ENCODE peak calls at places on chromosomes 11 and 22, in ten cellular contexts. T, J, O, Y, I, K, Z, P, U and E are unnamed samples.

GRCh38 chr11:73194034-73194507 is 24.0 kb upstream of the P2RY2 start:
- DNase-seq in O (no peak), K (no peak), U (peak), Z (no peak), J (no peak), P (no peak), Y (no peak), T (peak), I (no peak), E (no peak)

GRCh38 chr11:118609380-118610219 is 2.2 kb downstream of the PHLDB1 start:
- DNase-seq in K (peak), Y (peak), I (no peak), O (no peak), P (no peak), Z (no peak), T (peak), U (no peak), J (peak), E (no peak)

GRCh38 chr22:17491090-17491489 is 72.2 kb upstream of the SLC25A18 start:
- DNase-seq in Y (no peak), I (no peak), T (peak), J (no peak), P (no peak), K (no peak), U (no peak), O (no peak), Z (no peak), E (no peak)

GRCh38 chr11:125457814-125458343 is 38.2 kb downstream of the FEZ1 start:
- DNase-seq in P (no peak), I (peak), U (no peak), J (no peak), K (peak), Z (peak), Y (peak), O (peak), T (no peak), E (no peak)

GRCh38 chr11:43557553-43558031 is 122.9 kb upstream of the HSD17B12 start:
- DNase-seq in U (no peak), T (peak), Y (peak), I (no peak), J (no peak), O (no peak), P (no peak), K (no peak), Z (no peak), E (no peak)

GRCh38 chr22:33894515-33894914 is 25.8 kb downstream of the LARGE1 start:
- DNase-seq in P (no peak), Z (no peak), Y (no peak), J (no peak), I (no peak), K (no peak), U (peak), O (no peak), T (no peak), E (no peak)

GRCh38 chr11:102317768-102318103 is 452 bp downstream of the BIRC3 start:
- DNase-seq in J (no peak), Y (no peak), P (no peak), O (no peak), I (no peak), Z (no peak), U (no peak), T (no peak), K (no peak), E (no peak)

GRCh38 chr11:1637628-1638027 is 8.1 kb downstream of the KRTAP5-5 start:
- DNase-seq in Y (no peak), Z (no peak), O (no peak), U (no peak), J (no peak), P (no peak), K (no peak), T (no peak), I (no peak), E (no peak)

GRCh38 chr11:129930743-129931142 is 35.4 kb upstream of the NFRKB start:
- DNase-seq in Z (no peak), O (no peak), K (no peak), Y (no peak), J (no peak), I (no peak), T (no peak), U (no peak), P (no peak), E (no peak)

GRCh38 chr11:134585666-134586285 is 173.7 kb upstream of the B3GAT1 start:
- DNase-seq in J (no peak), I (no peak), U (no peak), Z (peak), P (no peak), O (no peak), K (no peak), T (no peak), Y (no peak), E (no peak)

GRCh38 chr22:45957826-45958225 is 19.1 kb downstream of the WNT7B start:
- DNase-seq in Z (no peak), Y (no peak), P (no peak), U (no peak), O (no peak), T (no peak), J (no peak), I (no peak), K (no peak), E (no peak)

GRCh38 chr11:36684840-36685800 is 87.1 kb upstream of the RAG2 start:
- DNase-seq in T (no peak), O (no peak), Z (no peak), K (no peak), P (peak), I (no peak), Y (no peak), U (no peak), J (no peak), E (no peak)

GRCh38 chr11:1782831-1783724 is 19.4 kb upstream of the CTSD start:
- DNase-seq in O (peak), T (peak), Y (no peak), K (peak), Z (no peak), P (no peak), I (no peak), J (no peak), U (no peak), E (peak)

GRCh38 chr22:17370766-17371181 is 1.5 kb downstream of the CECR2 start:
- DNase-seq in U (no peak), K (no peak), I (no peak), P (no peak), Z (no peak), Y (no peak), O (no peak), T (no peak), J (no peak), E (no peak)

GRCh38 chr11:95904009-95904650 is 19.8 kb downstream of the MTMR2 start:
- DNase-seq in T (no peak), P (no peak), J (no peak), Y (peak), K (no peak), O (no peak), U (no peak), Z (no peak), I (no peak), E (no peak)

GRCh38 chr22:28017859-28018258 is 98.8 kb upstream of the PITPNB start:
- DNase-seq in J (no peak), Z (no peak), T (peak), P (no peak), I (no peak), Y (no peak), K (no peak), U (no peak), O (no peak), E (peak)

GRCh38 chr11:113974741-113975470 is at the start of gene HTR3A:
- DNase-seq in J (peak), P (no peak), Z (no peak), U (peak), T (no peak), K (no peak), I (no peak), O (peak), Y (peak), E (peak)

GRCh38 chr11:87037450-87038234 is at the start of gene TMEM135:
- DNase-seq in Z (peak), Y (peak), K (peak), P (peak), O (peak), U (peak), T (peak), I (peak), J (peak), E (peak)
- TF ChIP-seq CTCF in Z (no peak), Y (no peak), K (no peak), P (no peak), O (no peak), U (peak), T (peak), I (no peak), J (no peak), E (no peak)

DNA sequence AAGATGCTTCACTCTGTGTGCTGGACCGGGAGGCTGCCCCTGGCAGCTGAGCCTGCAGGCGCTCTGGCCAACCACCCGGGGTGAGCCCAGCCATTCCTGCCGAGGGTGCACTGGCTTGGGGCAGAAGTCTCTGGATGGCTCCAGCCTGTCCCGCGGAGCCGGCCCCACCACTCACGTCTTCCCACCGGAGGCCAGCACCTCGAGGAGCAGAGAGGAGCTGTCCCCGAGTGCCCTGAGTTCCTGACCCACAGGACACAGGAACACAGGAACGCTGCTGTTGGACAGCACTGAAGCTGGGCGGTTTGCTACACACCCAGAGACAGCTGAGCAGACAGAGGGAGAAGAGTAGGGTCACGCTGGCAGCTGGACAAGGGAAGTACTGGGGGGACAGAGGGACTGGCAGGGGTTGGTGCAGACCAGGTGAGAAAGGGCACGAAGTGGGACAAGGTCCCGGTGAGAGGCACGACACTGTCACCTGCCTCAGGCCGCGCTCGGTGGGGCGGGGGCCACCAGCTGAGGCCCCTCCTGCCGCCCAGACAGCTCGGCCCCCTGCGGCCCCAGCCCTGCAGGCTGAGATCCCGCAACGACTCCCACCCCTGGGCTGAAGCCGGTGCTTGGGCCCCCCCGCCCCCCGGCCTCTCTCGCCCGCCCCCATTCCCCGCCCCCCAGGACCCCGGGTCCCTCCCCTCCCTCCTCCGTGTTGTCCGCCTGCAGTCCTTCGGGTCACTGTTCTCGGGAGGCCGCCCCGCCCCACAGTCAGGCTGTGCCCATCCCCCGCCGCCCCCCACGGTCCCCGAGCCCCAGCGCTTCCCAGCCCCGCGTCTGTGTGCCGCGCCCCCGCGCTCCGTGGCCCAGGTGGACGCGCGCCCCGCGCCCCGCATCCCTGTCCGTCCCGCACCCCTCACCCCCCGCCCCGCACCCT is 624 bp upstream of the B4GALNT4 start:
- DNase-seq in P (no peak), I (peak), U (no peak), T (no peak), J (peak), O (no peak), K (no peak), Z (peak), Y (no peak), E (peak)
- TF ChIP-seq CTCF in P (no peak), I (no peak), U (no peak), T (no peak), J (no peak), O (no peak), K (no peak), Z (no peak), Y (no peak), E (no peak)

DNA sequence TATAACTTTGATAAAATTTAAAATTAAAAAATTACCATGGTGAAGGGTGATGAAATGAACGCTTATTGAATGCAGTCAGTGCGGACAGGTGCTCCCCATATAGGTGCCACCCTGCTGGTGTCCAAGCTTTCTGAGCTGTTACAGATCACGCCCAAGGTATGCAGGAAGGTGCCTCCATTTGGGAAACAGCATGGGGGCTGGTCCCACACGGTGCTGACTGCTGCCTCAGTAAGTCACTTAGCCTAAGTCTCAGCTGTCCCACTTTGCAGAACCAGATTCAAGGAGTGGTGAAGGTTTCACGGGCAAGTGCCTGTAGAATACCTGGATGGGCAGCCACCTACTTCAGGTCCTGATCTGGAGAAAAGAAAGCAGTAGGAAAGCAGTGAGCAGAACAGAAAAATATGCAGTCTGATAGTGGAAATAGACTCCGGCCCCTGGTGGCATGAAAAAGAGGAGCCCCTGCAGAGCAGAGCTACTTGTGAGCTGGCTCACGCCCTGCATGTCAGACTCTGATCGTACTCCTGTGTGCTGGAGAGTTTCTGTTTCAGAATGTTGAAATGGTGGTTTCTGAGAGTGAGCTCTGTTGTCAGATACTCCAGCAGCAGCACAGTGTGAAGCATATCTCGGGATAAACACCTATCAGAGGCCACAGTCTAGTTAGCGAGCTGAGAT is 33.2 kb downstream of the ADORA2A start:
- DNase-seq in U (no peak), Y (no peak), P (peak), Z (no peak), T (peak), K (peak), O (no peak), J (no peak), I (no peak), E (no peak)
- TF ChIP-seq CTCF in U (no peak), Y (no peak), P (no peak), Z (peak), T (no peak), K (peak), O (no peak), J (no peak), I (peak), E (no peak)

DNA sequence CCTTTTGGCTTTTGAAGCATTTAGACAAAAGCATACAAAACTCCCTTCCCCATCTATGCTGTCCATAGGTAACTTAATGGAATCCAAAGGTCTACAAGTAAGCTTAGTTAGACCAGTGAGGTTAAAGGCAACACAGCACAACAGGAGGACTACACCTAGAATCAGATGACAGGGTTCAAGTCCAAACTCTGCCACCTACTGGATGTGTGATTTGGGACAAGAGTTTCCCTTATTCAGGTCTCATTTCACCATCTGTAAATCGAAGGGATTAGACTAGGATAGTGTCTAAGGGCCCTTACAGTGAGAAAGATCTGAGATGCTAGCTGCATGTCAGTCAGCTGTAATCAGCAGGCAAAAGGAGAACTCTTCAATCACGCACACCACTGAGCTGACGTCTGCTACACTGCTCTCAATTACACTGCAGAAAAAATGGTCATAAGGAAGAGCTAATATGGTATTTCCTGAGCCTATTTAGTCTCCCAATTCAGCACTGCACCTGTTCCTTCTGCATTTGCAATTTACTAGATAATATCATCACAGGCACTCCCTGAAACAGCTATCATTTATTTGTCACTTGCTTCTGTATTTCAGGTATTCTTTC is 82.2 kb downstream of the SERGEF start:
- DNase-seq in P (no peak), T (no peak), J (no peak), I (no peak), O (no peak), Y (peak), K (no peak), Z (no peak), U (no peak), E (no peak)
- TF ChIP-seq CTCF in P (no peak), T (no peak), J (no peak), I (no peak), O (no peak), Y (peak), K (no peak), Z (no peak), U (no peak), E (no peak)

GRCh38 chr11:68927280-68928107 is 23.8 kb downstream of the IGHMBP2 start:
- DNase-seq in O (no peak), T (no peak), U (no peak), Y (no peak), J (no peak), I (no peak), Z (no peak), K (no peak), P (peak), E (no peak)
- TF ChIP-seq CTCF in O (no peak), T (no peak), U (no peak), Y (no peak), J (no peak), I (no peak), Z (no peak), K (no peak), P (no peak), E (no peak)

GRCh38 chr11:28529540-28530410 is 421.6 kb downstream of the METTL15 start:
- DNase-seq in J (no peak), U (peak), P (peak), O (peak), Z (no peak), Y (peak), I (no peak), T (no peak), K (peak), E (no peak)
- TF ChIP-seq CTCF in J (peak), U (peak), P (no peak), O (peak), Z (peak), Y (peak), I (peak), T (no peak), K (peak), E (peak)

GRCh38 chr22:43889366-43890253 is 2.2 kb downstream of the PNPLA5 start:
- DNase-seq in Z (no peak), K (peak), I (no peak), P (no peak), Y (peak), O (peak), T (no peak), J (no peak), U (peak), E (peak)
- TF ChIP-seq CTCF in Z (no peak), K (peak), I (no peak), P (no peak), Y (peak), O (peak), T (no peak), J (no peak), U (peak), E (no peak)

DNA sequence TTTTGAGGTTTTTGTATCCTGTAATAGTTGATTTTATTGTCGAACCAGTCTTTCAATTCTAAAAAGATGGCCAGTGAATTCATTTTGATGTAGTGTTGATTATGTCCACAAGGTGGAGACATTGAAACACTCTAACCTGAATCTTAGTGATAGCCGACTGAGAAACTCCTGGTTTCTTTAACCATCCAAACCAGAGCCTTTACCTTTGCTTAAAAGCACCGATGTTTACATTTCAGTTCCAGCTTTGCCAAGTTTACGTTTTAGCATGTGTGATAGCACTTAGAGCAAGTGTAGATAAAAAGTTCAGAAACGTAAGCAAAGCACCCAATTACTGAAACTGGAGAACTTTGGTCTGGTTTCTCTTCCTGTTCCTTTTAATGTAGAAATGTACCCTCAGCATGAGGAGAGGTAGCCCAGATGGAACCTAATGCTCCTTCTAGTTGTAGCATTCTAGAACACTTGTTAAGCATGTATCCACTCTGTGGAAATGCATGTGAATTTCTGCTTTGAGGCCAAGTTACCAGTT is 208.7 kb downstream of the DBX1 start:
- DNase-seq in K (peak), Z (no peak), P (peak), Y (peak), I (no peak), U (peak), T (no peak), J (no peak), O (peak), E (no peak)
- TF ChIP-seq CTCF in K (peak), Z (peak), P (peak), Y (peak), I (peak), U (peak), T (peak), J (peak), O (peak), E (peak)

GRCh38 chr11:128323381-128323780 is 264.0 kb downstream of the ETS1 start:
- DNase-seq in O (peak), T (no peak), U (no peak), P (peak), Y (peak), Z (no peak), I (no peak), K (no peak), J (no peak), E (no peak)
- TF ChIP-seq CTCF in O (peak), T (no peak), U (peak), P (peak), Y (peak), Z (peak), I (peak), K (peak), J (no peak), E (peak)